ENCODE peak calls at places on chromosomes 11 and 22, in four cellular contexts. One of them, this sample, is unnamed.

GRCh38 chr11:13717331-13717730 is 48.9 kb downstream of the FAR1 start:
- DNase-seq in cardiac muscle cell: peak; percentile 83
- DNase-seq in IMR-90: peak; percentile 73
- DNase-seq in CD8-positive, alpha-beta memory T cell: no peak
- DNase-seq in this sample: peak; percentile 19

GRCh38 chr11:45182902-45183301 is 36.5 kb downstream of the PRDM11 start:
- DNase-seq in cardiac muscle cell: peak; percentile 53
- DNase-seq in IMR-90: peak; percentile 19
- DNase-seq in CD8-positive, alpha-beta memory T cell: no peak
- DNase-seq in this sample: peak; percentile 32

GRCh38 chr11:103234974-103235373 is 125.7 kb downstream of the DYNC2H1 start:
- DNase-seq in cardiac muscle cell: peak; percentile 75
- DNase-seq in IMR-90: peak; percentile 89
- DNase-seq in CD8-positive, alpha-beta memory T cell: no peak
- DNase-seq in this sample: no peak

GRCh38 chr22:26672590-26673468 is 15.4 kb downstream of the MIAT start:
- DNase-seq in cardiac muscle cell: peak; percentile 96
- DNase-seq in IMR-90: peak; percentile 94
- DNase-seq in CD8-positive, alpha-beta memory T cell: peak; percentile 94
- DNase-seq in this sample: peak; percentile 91

GRCh38 chr22:37202706-37203105 is 9.6 kb downstream of the SSTR3 start:
- DNase-seq in cardiac muscle cell: no peak
- DNase-seq in IMR-90: no peak
- DNase-seq in CD8-positive, alpha-beta memory T cell: no peak
- DNase-seq in this sample: no peak

GRCh38 chr11:74278721-74279148 is 32.7 kb downstream of the P4HA3 start:
- DNase-seq in cardiac muscle cell: peak; percentile 99
- DNase-seq in IMR-90: peak; percentile 100
- DNase-seq in CD8-positive, alpha-beta memory T cell: no peak
- DNase-seq in this sample: peak; percentile 93

GRCh38 chr11:115470928-115471327 is 33.3 kb downstream of the CADM1 start:
- DNase-seq in cardiac muscle cell: no peak
- DNase-seq in IMR-90: no peak
- DNase-seq in CD8-positive, alpha-beta memory T cell: no peak
- DNase-seq in this sample: no peak

GRCh38 chr11:133699071-133699470 is 146.2 kb downstream of the SPATA19 start:
- DNase-seq in cardiac muscle cell: no peak
- DNase-seq in IMR-90: no peak
- DNase-seq in CD8-positive, alpha-beta memory T cell: no peak
- DNase-seq in this sample: no peak

GRCh38 chr22:37267128-37267587 is 15.2 kb upstream of the CYTH4 start:
- DNase-seq in cardiac muscle cell: peak; percentile 51
- DNase-seq in IMR-90: no peak
- DNase-seq in CD8-positive, alpha-beta memory T cell: peak; percentile 71
- DNase-seq in this sample: peak; percentile 34

GRCh38 chr11:45399166-45399565 is 113.0 kb upstream of the SYT13 start:
- DNase-seq in cardiac muscle cell: no peak
- DNase-seq in IMR-90: no peak
- DNase-seq in CD8-positive, alpha-beta memory T cell: no peak
- DNase-seq in this sample: no peak

GRCh38 chr22:17842386-17842785 is 68.1 kb upstream of the BID start:
- DNase-seq in cardiac muscle cell: peak; percentile 15
- DNase-seq in IMR-90: no peak
- DNase-seq in CD8-positive, alpha-beta memory T cell: peak; percentile 55
- DNase-seq in this sample: no peak

GRCh38 chr22:36017661-36018091 is 10.9 kb downstream of the RBFOX2 start:
- DNase-seq in cardiac muscle cell: no peak
- DNase-seq in IMR-90: no peak
- DNase-seq in CD8-positive, alpha-beta memory T cell: no peak
- DNase-seq in this sample: no peak

GRCh38 chr11:75472081-75472732 is 39.2 kb upstream of the KLHL35 start:
- DNase-seq in cardiac muscle cell: no peak
- DNase-seq in IMR-90: no peak
- DNase-seq in CD8-positive, alpha-beta memory T cell: no peak
- DNase-seq in this sample: no peak

GRCh38 chr11:66467034-66467659 is 442 bp downstream of the PELI3 start:
- DNase-seq in cardiac muscle cell: peak; percentile 51
- DNase-seq in IMR-90: peak; percentile 15
- DNase-seq in CD8-positive, alpha-beta memory T cell: no peak
- DNase-seq in this sample: peak; percentile 49

GRCh38 chr11:74730601-74731260 is 495 bp downstream of the CHRDL2 start:
- DNase-seq in cardiac muscle cell: no peak
- DNase-seq in IMR-90: no peak
- DNase-seq in CD8-positive, alpha-beta memory T cell: no peak
- DNase-seq in this sample: no peak

GRCh38 chr11:97389270-97389669 is 999.5 kb downstream of the JRKL start:
- DNase-seq in cardiac muscle cell: no peak
- DNase-seq in IMR-90: no peak
- DNase-seq in CD8-positive, alpha-beta memory T cell: no peak
- DNase-seq in this sample: no peak

GRCh38 chr11:107591446-107592236 is 694 bp downstream of the ELMOD1 start:
- DNase-seq in cardiac muscle cell: peak; percentile 6
- DNase-seq in IMR-90: no peak
- DNase-seq in CD8-positive, alpha-beta memory T cell: no peak
- DNase-seq in this sample: no peak

GRCh38 chr11:132686827-132687370 is 845.4 kb downstream of the OPCML start:
- DNase-seq in cardiac muscle cell: peak; percentile 18
- DNase-seq in IMR-90: no peak
- DNase-seq in CD8-positive, alpha-beta memory T cell: no peak
- DNase-seq in this sample: no peak

GRCh38 chr11:22521226-22521625 is 104.4 kb downstream of the FANCF start:
- DNase-seq in cardiac muscle cell: peak; percentile 9
- DNase-seq in IMR-90: peak; percentile 48
- DNase-seq in CD8-positive, alpha-beta memory T cell: no peak
- DNase-seq in this sample: peak; percentile 26

GRCh38 chr11:71244116-71244815 is 8.1 kb downstream of the SHANK2 start:
- DNase-seq in cardiac muscle cell: peak; percentile 52
- DNase-seq in IMR-90: peak; percentile 36
- DNase-seq in CD8-positive, alpha-beta memory T cell: no peak
- DNase-seq in this sample: no peak

GRCh38 chr11:13140028-13140870 is 131.1 kb downstream of the RASSF10 start:
- DNase-seq in cardiac muscle cell: peak; percentile 41
- DNase-seq in IMR-90: peak; percentile 26
- DNase-seq in CD8-positive, alpha-beta memory T cell: no peak
- DNase-seq in this sample: no peak

GRCh38 chr11:4683020-4683419 is 14.6 kb downstream of the OR51E2 start:
- DNase-seq in cardiac muscle cell: no peak
- DNase-seq in IMR-90: peak; percentile 79
- DNase-seq in CD8-positive, alpha-beta memory T cell: no peak
- DNase-seq in this sample: no peak

GRCh38 chr22:43230983-43231723 is 44.2 kb upstream of the TTLL12 start:
- DNase-seq in cardiac muscle cell: peak; percentile 48
- DNase-seq in IMR-90: peak; percentile 28
- DNase-seq in CD8-positive, alpha-beta memory T cell: peak; percentile 41
- DNase-seq in this sample: peak; percentile 34

GRCh38 chr11:61065955-61066638 is 36.2 kb upstream of the CD5 start:
- DNase-seq in cardiac muscle cell: no peak
- DNase-seq in IMR-90: no peak
- DNase-seq in CD8-positive, alpha-beta memory T cell: no peak
- DNase-seq in this sample: no peak

GRCh38 chr22:42996646-42997365 is 18.1 kb downstream of the PACSIN2 start:
- DNase-seq in cardiac muscle cell: peak; percentile 93
- DNase-seq in IMR-90: no peak
- DNase-seq in CD8-positive, alpha-beta memory T cell: no peak
- DNase-seq in this sample: no peak

GRCh38 chr11:12808519-12808918 is 134.3 kb downstream of the TEAD1 start:
- DNase-seq in cardiac muscle cell: peak; percentile 46
- DNase-seq in IMR-90: peak; percentile 76
- DNase-seq in CD8-positive, alpha-beta memory T cell: no peak
- DNase-seq in this sample: no peak

GRCh38 chr11:9878936-9879335 is 215.1 kb downstream of the SWAP70 start:
- DNase-seq in cardiac muscle cell: no peak
- DNase-seq in IMR-90: no peak
- DNase-seq in CD8-positive, alpha-beta memory T cell: no peak
- DNase-seq in this sample: no peak

GRCh38 chr22:36194385-36194784 is 7.2 kb downstream of the APOL4 start:
- DNase-seq in cardiac muscle cell: no peak
- DNase-seq in IMR-90: no peak
- DNase-seq in CD8-positive, alpha-beta memory T cell: no peak
- DNase-seq in this sample: no peak

GRCh38 chr11:11740081-11740702 is 101.6 kb upstream of the USP47 start:
- DNase-seq in cardiac muscle cell: no peak
- DNase-seq in IMR-90: no peak
- DNase-seq in CD8-positive, alpha-beta memory T cell: no peak
- DNase-seq in this sample: no peak

GRCh38 chr11:72657356-72657755 is 16.9 kb downstream of the PDE2A start:
- DNase-seq in cardiac muscle cell: no peak
- DNase-seq in IMR-90: no peak
- DNase-seq in CD8-positive, alpha-beta memory T cell: no peak
- DNase-seq in this sample: no peak

DNA sequence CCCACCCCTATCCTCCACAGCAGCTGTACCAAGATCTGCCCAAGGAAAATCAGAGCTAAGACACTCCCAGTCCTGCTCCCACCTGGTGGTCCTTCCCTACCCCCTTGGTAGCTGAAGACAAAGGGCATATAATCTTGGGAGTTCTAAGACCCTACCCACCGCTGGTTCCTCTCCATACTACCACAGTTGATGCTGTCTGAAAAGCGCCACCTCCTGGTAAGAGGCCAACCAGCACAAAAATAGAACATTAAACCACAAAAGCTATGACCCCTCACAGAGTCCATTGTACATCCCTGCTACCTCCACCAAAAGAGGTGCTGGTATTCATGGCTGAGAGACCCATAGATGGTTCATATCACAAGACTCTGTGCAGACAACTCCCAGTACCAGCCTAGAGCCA is 161.5 kb upstream of the ARHGAP42 start:
- DNase-seq in cardiac muscle cell: no peak
- DNase-seq in IMR-90: no peak
- DNase-seq in CD8-positive, alpha-beta memory T cell: no peak
- DNase-seq in this sample: no peak
- H3K9me3 ChIP-seq in cardiac muscle cell: no peaks in the 10 kb centered on the region
- H3K9me3 ChIP-seq in IMR-90: peaks cover 4% of the 10 kb centered on the region
- H3K9me3 ChIP-seq in CD8-positive, alpha-beta memory T cell: no peaks in the 10 kb centered on the region
- H3K9me3 ChIP-seq in this sample: peaks cover 13% of the 10 kb centered on the region

GRCh38 chr11:64833509-64833908 is 10.9 kb downstream of the CDC42BPG start:
- DNase-seq in cardiac muscle cell: no peak
- DNase-seq in IMR-90: no peak
- DNase-seq in CD8-positive, alpha-beta memory T cell: no peak
- DNase-seq in this sample: no peak
- H3K4me3 ChIP-seq in cardiac muscle cell: no peak overlapping the region
- H3K4me3 ChIP-seq in IMR-90: no peak overlapping the region
- H3K4me3 ChIP-seq in CD8-positive, alpha-beta memory T cell: no peak overlapping the region
- H3K4me3 ChIP-seq in this sample: no peak overlapping the region

DNA sequence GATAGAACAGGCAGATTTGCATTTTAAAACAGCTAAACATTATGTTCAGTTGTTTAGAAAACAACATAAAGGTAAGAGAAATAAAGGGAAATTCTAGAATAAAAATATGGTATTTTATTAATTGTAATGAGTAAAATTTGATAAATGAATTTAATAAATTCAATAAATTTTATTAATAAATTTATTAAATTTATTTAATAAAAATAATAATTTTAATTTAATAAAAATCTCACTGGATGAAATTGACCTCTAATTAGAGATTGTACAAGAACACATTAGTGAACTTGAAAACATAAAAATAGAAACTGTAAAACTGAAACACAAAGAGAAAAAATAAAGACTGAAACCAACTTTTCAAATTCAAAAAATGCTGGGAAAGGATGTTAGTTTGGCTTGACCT is 605.7 kb upstream of the LRRC4C start:
- DNase-seq in cardiac muscle cell: no peak
- DNase-seq in IMR-90: no peak
- DNase-seq in CD8-positive, alpha-beta memory T cell: no peak
- DNase-seq in this sample: no peak
- H3K9me3 ChIP-seq in cardiac muscle cell: no peaks in the 10 kb centered on the region
- H3K9me3 ChIP-seq in IMR-90: peaks cover 8% of the 10 kb centered on the region
- H3K9me3 ChIP-seq in CD8-positive, alpha-beta memory T cell: no peaks in the 10 kb centered on the region
- H3K9me3 ChIP-seq in this sample: peaks cover 12% of the 10 kb centered on the region

GRCh38 chr11:27310710-27311109 is 52.3 kb downstream of the CCDC34 start:
- DNase-seq in cardiac muscle cell: no peak
- DNase-seq in IMR-90: no peak
- DNase-seq in CD8-positive, alpha-beta memory T cell: no peak
- DNase-seq in this sample: no peak
- H3K4me3 ChIP-seq in cardiac muscle cell: no peak overlapping the region
- H3K4me3 ChIP-seq in IMR-90: no peak overlapping the region
- H3K4me3 ChIP-seq in CD8-positive, alpha-beta memory T cell: no peak overlapping the region
- H3K4me3 ChIP-seq in this sample: no peak overlapping the region

GRCh38 chr11:34738237-34738636 is 117.3 kb downstream of the EHF start:
- DNase-seq in cardiac muscle cell: no peak
- DNase-seq in IMR-90: no peak
- DNase-seq in CD8-positive, alpha-beta memory T cell: no peak
- DNase-seq in this sample: no peak
- H3K9me3 ChIP-seq in cardiac muscle cell: no peaks in the 10 kb centered on the region
- H3K9me3 ChIP-seq in IMR-90: peaks cover 8% of the 10 kb centered on the region
- H3K9me3 ChIP-seq in CD8-positive, alpha-beta memory T cell: no peaks in the 10 kb centered on the region
- H3K9me3 ChIP-seq in this sample: peaks cover 6% of the 10 kb centered on the region

DNA sequence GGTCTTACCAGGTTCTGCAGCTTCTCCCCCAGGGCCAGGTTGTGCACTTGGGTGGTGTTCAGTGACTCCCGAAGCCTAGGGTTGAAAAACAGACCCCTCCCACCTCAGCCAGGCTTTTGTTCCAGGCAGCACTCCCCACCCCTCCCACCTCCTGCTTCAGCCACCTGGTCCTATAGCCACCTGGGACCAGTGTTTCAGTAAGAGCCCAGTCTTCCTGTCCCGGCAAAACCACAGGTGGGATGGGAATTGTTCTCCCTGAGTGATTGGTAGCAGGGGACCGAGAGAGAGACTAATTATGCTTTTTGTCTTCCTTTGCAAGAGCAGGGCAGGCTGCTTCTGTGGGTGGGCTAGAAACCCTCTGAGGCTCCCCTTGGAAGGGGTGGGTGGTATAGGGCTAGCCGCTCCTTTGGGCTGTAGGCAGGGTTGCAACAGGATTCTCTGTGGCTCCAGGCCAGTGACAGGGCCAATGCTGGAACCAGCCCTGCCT is 8.5 kb upstream of the NAALADL1 start:
- DNase-seq in cardiac muscle cell: no peak
- DNase-seq in IMR-90: no peak
- DNase-seq in CD8-positive, alpha-beta memory T cell: no peak
- DNase-seq in this sample: no peak
- H3K4me3 ChIP-seq in cardiac muscle cell: no peak overlapping the region
- H3K4me3 ChIP-seq in IMR-90: no peak overlapping the region
- H3K4me3 ChIP-seq in CD8-positive, alpha-beta memory T cell: no peak overlapping the region
- H3K4me3 ChIP-seq in this sample: no peak overlapping the region

DNA sequence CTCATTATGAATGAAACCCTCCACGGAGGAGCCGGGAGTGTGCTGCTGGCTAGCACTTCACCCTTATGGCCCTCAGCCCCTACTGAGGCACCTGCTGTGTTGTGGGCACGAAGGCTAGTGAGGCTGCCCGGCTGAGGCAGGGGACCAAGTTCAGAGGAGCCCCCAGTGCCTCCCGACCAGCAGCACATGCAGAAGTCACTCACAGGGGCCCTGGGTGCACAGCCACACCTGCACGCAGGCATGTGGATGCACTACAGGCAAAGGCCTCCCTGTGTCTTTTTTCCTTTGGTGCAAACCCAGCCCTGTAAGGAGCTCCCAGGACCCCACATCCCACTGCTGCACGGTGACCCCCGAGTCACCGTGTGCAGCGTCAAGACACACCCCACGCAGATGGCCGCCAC is 261.5 kb downstream of the BRD1 start:
- DNase-seq in cardiac muscle cell: no peak
- DNase-seq in IMR-90: no peak
- DNase-seq in CD8-positive, alpha-beta memory T cell: no peak
- DNase-seq in this sample: no peak
- H3K9me3 ChIP-seq in cardiac muscle cell: no peaks in the 10 kb centered on the region
- H3K9me3 ChIP-seq in IMR-90: peaks cover 56% of the 10 kb centered on the region
- H3K9me3 ChIP-seq in CD8-positive, alpha-beta memory T cell: no peaks in the 10 kb centered on the region
- H3K9me3 ChIP-seq in this sample: no peaks in the 10 kb centered on the region

GRCh38 chr11:57475671-57476222 is 15.4 kb downstream of the RTN4RL2 start:
- DNase-seq in cardiac muscle cell: no peak
- DNase-seq in IMR-90: no peak
- DNase-seq in CD8-positive, alpha-beta memory T cell: no peak
- DNase-seq in this sample: no peak
- H3K4me3 ChIP-seq in cardiac muscle cell: no peak overlapping the region
- H3K4me3 ChIP-seq in IMR-90: no peak overlapping the region
- H3K4me3 ChIP-seq in CD8-positive, alpha-beta memory T cell: peak overlapping the region; percentile 47
- H3K4me3 ChIP-seq in this sample: no peak overlapping the region

This sample was measured in MG63.